ENCODE peak calls at places on chromosomes 12 and 14, in seven cellular contexts. One of them, this sample, is unnamed. For H3K27me3 and H3K4me1, the result is how much of the 10 kb centered on the place peaks cover.

GRCh38 chr14:81018245-81018644 is 62.8 kb downstream of the TSHR start:
- DNase-seq in right cardiac atrium: no peak
- DNase-seq in right lobe of liver: no peak
- DNase-seq in A673: no peak
- DNase-seq in uterus: no peak
- DNase-seq in neural progenitor cell: no peak
- DNase-seq in transverse colon: no peak
- DNase-seq in this sample: no peak

GRCh38 chr12:54229624-54230212 is 40.9 kb upstream of the SMUG1 start:
- DNase-seq in right lobe of liver: no peak
- DNase-seq in neural progenitor cell: no peak
- DNase-seq in transverse colon: no peak
- DNase-seq in A673: peak
- DNase-seq in uterus: peak
- DNase-seq in right cardiac atrium: no peak
- DNase-seq in this sample: no peak

GRCh38 chr12:2251485-2252179 is 198.8 kb downstream of the CACNA1C start:
- DNase-seq in transverse colon: no peak
- DNase-seq in neural progenitor cell: no peak
- DNase-seq in A673: peak
- DNase-seq in right cardiac atrium: no peak
- DNase-seq in right lobe of liver: no peak
- DNase-seq in uterus: no peak
- DNase-seq in this sample: no peak

GRCh38 chr12:52533686-52534470 is 13.7 kb upstream of the KRT5 start:
- DNase-seq in right lobe of liver: peak
- DNase-seq in transverse colon: no peak
- DNase-seq in A673: no peak
- DNase-seq in neural progenitor cell: no peak
- DNase-seq in uterus: no peak
- DNase-seq in right cardiac atrium: no peak
- DNase-seq in this sample: no peak

GRCh38 chr12:54407183-54407905 is 11.7 kb downstream of the ITGA5 start:
- DNase-seq in transverse colon: no peak
- DNase-seq in A673: no peak
- DNase-seq in uterus: no peak
- DNase-seq in right cardiac atrium: peak
- DNase-seq in neural progenitor cell: no peak
- DNase-seq in right lobe of liver: no peak
- DNase-seq in this sample: no peak

GRCh38 chr12:104263580-104264358 is 39.8 kb upstream of the EID3 start:
- DNase-seq in uterus: no peak
- DNase-seq in right cardiac atrium: no peak
- DNase-seq in neural progenitor cell: no peak
- DNase-seq in A673: no peak
- DNase-seq in transverse colon: no peak
- DNase-seq in right lobe of liver: no peak
- DNase-seq in this sample: no peak

GRCh38 chr12:98580695-98581094 is 12.8 kb upstream of the SLC25A3 start:
- DNase-seq in uterus: no peak
- DNase-seq in A673: no peak
- DNase-seq in transverse colon: no peak
- DNase-seq in right cardiac atrium: no peak
- DNase-seq in neural progenitor cell: no peak
- DNase-seq in right lobe of liver: no peak
- DNase-seq in this sample: no peak

GRCh38 chr12:127238061-127238460 is 1028.9 kb upstream of the TMEM132C start:
- DNase-seq in right cardiac atrium: no peak
- DNase-seq in A673: no peak
- DNase-seq in right lobe of liver: no peak
- DNase-seq in neural progenitor cell: no peak
- DNase-seq in uterus: no peak
- DNase-seq in transverse colon: no peak
- DNase-seq in this sample: no peak

GRCh38 chr12:121388421-121388981 is 11.4 kb upstream of the RNF34 start:
- DNase-seq in right lobe of liver: no peak
- DNase-seq in transverse colon: no peak
- DNase-seq in neural progenitor cell: no peak
- DNase-seq in A673: no peak
- DNase-seq in uterus: no peak
- DNase-seq in right cardiac atrium: no peak
- DNase-seq in this sample: no peak

GRCh38 chr12:62259311-62259992 is 752 bp upstream of the USP15 start:
- DNase-seq in uterus: no peak
- DNase-seq in right cardiac atrium: no peak
- DNase-seq in A673: peak
- DNase-seq in right lobe of liver: no peak
- DNase-seq in neural progenitor cell: no peak
- DNase-seq in transverse colon: peak
- DNase-seq in this sample: no peak

GRCh38 chr12:70664463-70664862 is 27.2 kb upstream of the PTPRB start:
- DNase-seq in uterus: no peak
- DNase-seq in A673: no peak
- DNase-seq in right lobe of liver: no peak
- DNase-seq in neural progenitor cell: peak
- DNase-seq in right cardiac atrium: no peak
- DNase-seq in transverse colon: no peak
- DNase-seq in this sample: no peak

GRCh38 chr12:59742831-59743230 is 147.0 kb downstream of the SLC16A7 start:
- DNase-seq in transverse colon: no peak
- DNase-seq in A673: peak
- DNase-seq in right cardiac atrium: no peak
- DNase-seq in uterus: no peak
- DNase-seq in neural progenitor cell: no peak
- DNase-seq in right lobe of liver: no peak
- DNase-seq in this sample: no peak

GRCh38 chr12:65121956-65122469 is 908 bp upstream of the WIF1 start:
- DNase-seq in neural progenitor cell: peak
- DNase-seq in uterus: no peak
- DNase-seq in right cardiac atrium: peak
- DNase-seq in A673: no peak
- DNase-seq in right lobe of liver: no peak
- DNase-seq in transverse colon: no peak
- DNase-seq in this sample: no peak

GRCh38 chr12:53695148-53696138 is 19.6 kb upstream of the ATP5MC2 start:
- DNase-seq in transverse colon: peak
- DNase-seq in uterus: no peak
- DNase-seq in A673: peak
- DNase-seq in right lobe of liver: no peak
- DNase-seq in neural progenitor cell: peak
- DNase-seq in right cardiac atrium: peak
- DNase-seq in this sample: peak

GRCh38 chr14:24889843-24890242 is 160.1 kb downstream of the STXBP6 start:
- DNase-seq in A673: no peak
- DNase-seq in neural progenitor cell: no peak
- DNase-seq in transverse colon: no peak
- DNase-seq in uterus: no peak
- DNase-seq in right cardiac atrium: no peak
- DNase-seq in right lobe of liver: no peak
- DNase-seq in this sample: no peak

GRCh38 chr14:70011098-70011497 is 131.9 kb downstream of the SMOC1 start:
- DNase-seq in right cardiac atrium: no peak
- DNase-seq in transverse colon: no peak
- DNase-seq in neural progenitor cell: no peak
- DNase-seq in A673: no peak
- DNase-seq in uterus: no peak
- DNase-seq in right lobe of liver: no peak
- DNase-seq in this sample: no peak

GRCh38 chr14:79248131-79248530 is 963.2 kb downstream of the DIO2 start:
- DNase-seq in right cardiac atrium: no peak
- DNase-seq in neural progenitor cell: no peak
- DNase-seq in right lobe of liver: no peak
- DNase-seq in transverse colon: no peak
- DNase-seq in uterus: no peak
- DNase-seq in A673: no peak
- DNase-seq in this sample: no peak

GRCh38 chr12:73935817-73936216 is 601.8 kb upstream of the ATXN7L3B start:
- DNase-seq in right cardiac atrium: no peak
- DNase-seq in neural progenitor cell: peak
- DNase-seq in uterus: no peak
- DNase-seq in A673: peak
- DNase-seq in transverse colon: no peak
- DNase-seq in right lobe of liver: no peak
- DNase-seq in this sample: no peak

GRCh38 chr12:122081108-122081696 is 2.6 kb downstream of the MLXIP start:
- DNase-seq in A673: no peak
- DNase-seq in transverse colon: no peak
- DNase-seq in uterus: no peak
- DNase-seq in right lobe of liver: no peak
- DNase-seq in right cardiac atrium: no peak
- DNase-seq in neural progenitor cell: no peak
- DNase-seq in this sample: no peak

DNA sequence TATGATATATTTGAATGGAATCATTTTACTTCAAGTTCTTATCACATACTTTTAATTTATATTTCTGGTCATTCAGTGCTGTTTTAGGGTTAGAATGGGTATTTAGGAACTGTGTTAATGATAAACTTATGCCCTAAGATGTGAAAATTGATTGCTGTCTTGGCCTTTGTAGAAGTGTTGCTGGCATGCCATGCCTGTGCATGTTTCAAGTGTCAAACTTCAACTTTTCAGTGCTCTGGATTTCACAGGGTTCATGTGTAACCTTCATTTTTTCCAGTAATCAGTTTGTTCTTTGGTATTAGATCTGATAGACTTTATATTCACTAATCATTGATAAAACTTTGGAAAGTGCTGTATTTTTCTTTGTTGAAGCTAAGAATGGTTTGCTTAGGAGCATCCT is 36.6 kb downstream of the YLPM1 start:
- DNase-seq in neural progenitor cell: no peak
- DNase-seq in A673: no peak
- DNase-seq in transverse colon: no peak
- DNase-seq in right cardiac atrium: no peak
- DNase-seq in uterus: no peak
- DNase-seq in right lobe of liver: no peak
- DNase-seq in this sample: no peak
- H3K27ac ChIP-seq in neural progenitor cell: no peak
- H3K27ac ChIP-seq in A673: no peak
- H3K27ac ChIP-seq in transverse colon: no peak
- H3K27ac ChIP-seq in right cardiac atrium: no peak
- H3K27ac ChIP-seq in uterus: no peak
- H3K27ac ChIP-seq in right lobe of liver: no peak
- H3K27ac ChIP-seq in this sample: no peak

GRCh38 chr12:8779281-8779680 is 43.1 kb upstream of the A2ML1 start:
- DNase-seq in neural progenitor cell: no peak
- DNase-seq in transverse colon: no peak
- DNase-seq in A673: no peak
- DNase-seq in right lobe of liver: no peak
- DNase-seq in uterus: no peak
- DNase-seq in right cardiac atrium: no peak
- DNase-seq in this sample: no peak
- H3K27me3 ChIP-seq in neural progenitor cell: under half
- H3K27me3 ChIP-seq in transverse colon: under half
- H3K27me3 ChIP-seq in A673: under half
- H3K27me3 ChIP-seq in right lobe of liver: under half
- H3K27me3 ChIP-seq in uterus: under half
- H3K27me3 ChIP-seq in right cardiac atrium: under half
- H3K27me3 ChIP-seq in this sample: under half

GRCh38 chr14:89624500-89625156 is 207.6 kb upstream of the FOXN3 start:
- DNase-seq in right cardiac atrium: no peak
- DNase-seq in neural progenitor cell: no peak
- DNase-seq in uterus: no peak
- DNase-seq in transverse colon: no peak
- DNase-seq in A673: no peak
- DNase-seq in right lobe of liver: no peak
- DNase-seq in this sample: no peak

GRCh38 chr14:89629383-89629782 is 212.3 kb upstream of the FOXN3 start:
- DNase-seq in neural progenitor cell: no peak
- DNase-seq in transverse colon: no peak
- DNase-seq in uterus: no peak
- DNase-seq in right lobe of liver: no peak
- DNase-seq in A673: no peak
- DNase-seq in right cardiac atrium: no peak
- DNase-seq in this sample: no peak

GRCh38 chr14:89628521-89628920 is 211.5 kb upstream of the FOXN3 start:
- DNase-seq in right cardiac atrium: no peak
- DNase-seq in uterus: no peak
- DNase-seq in right lobe of liver: no peak
- DNase-seq in A673: no peak
- DNase-seq in neural progenitor cell: no peak
- DNase-seq in transverse colon: no peak
- DNase-seq in this sample: no peak

GRCh38 chr14:89625208-89625987 is 208.4 kb upstream of the FOXN3 start:
- DNase-seq in transverse colon: no peak
- DNase-seq in uterus: peak
- DNase-seq in right cardiac atrium: peak
- DNase-seq in right lobe of liver: no peak
- DNase-seq in A673: no peak
- DNase-seq in neural progenitor cell: peak
- DNase-seq in this sample: no peak

DNA sequence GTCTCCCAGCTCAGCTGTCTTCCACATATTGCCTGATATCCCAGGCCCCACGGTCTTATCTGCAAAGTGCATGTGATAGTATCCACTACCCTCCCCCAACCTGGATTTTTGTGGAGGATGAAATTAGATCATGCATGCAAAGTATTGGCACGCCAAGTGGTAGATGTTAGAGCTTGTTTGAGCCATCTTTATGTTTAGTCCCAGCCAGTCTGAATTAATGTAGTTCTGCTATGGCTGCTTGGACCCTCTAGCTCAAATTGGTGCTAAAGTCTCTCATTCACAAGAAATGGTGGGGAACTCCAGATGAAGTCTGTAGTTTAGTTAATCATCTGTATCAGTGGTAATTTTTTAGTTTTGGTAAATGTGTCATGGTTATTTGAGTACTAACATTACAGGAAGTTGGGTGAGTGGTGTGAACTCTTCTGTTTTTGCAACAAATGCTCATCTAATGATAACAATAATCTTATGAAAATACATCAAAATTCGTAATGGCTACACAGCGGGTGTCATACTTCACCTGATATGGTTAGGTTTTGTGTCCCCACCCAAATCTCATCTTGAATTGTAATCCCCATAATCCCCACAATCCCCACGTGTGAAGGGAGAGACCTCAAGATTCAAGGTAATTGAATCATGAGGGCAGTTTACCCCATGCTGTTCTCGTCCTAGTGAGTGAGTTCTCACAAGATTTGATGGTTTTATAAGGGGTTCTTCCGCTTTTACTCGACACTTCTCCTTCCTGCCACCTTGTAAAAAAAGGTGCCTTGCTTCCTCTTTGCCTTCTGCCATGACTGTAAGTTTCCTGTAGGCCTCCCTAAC is 209.2 kb upstream of the FOXN3 start:
- DNase-seq in A673: no peak
- DNase-seq in transverse colon: no peak
- DNase-seq in uterus: no peak
- DNase-seq in right lobe of liver: no peak
- DNase-seq in neural progenitor cell: no peak
- DNase-seq in right cardiac atrium: no peak
- DNase-seq in this sample: no peak
- H3K4me1 ChIP-seq in A673: under half
- H3K4me1 ChIP-seq in transverse colon: under half
- H3K4me1 ChIP-seq in uterus: under half
- H3K4me1 ChIP-seq in right lobe of liver: under half
- H3K4me1 ChIP-seq in neural progenitor cell: under half
- H3K4me1 ChIP-seq in right cardiac atrium: under half
- H3K4me1 ChIP-seq in this sample: under half

DNA sequence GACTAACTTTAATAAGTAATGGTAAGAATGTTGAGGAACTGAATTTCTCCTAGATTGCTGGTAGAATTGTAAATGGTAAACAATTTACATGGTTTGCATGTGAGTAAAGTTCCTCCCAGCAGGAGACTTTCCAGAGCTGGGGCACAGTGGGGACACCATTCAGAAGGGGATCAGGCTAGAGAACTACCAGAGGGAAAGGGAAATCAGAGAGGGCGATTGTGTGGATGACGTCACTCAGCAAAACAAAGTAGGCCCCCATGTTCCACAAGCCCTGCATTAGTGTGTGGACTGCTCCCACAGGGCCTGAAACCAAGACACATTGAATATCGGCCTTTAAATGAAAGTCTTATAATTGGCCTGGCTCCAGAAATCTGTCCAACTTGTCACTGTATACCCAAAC is 9.5 kb downstream of the RNASE11 start:
- DNase-seq in neural progenitor cell: peak
- DNase-seq in transverse colon: no peak
- DNase-seq in uterus: no peak
- DNase-seq in right lobe of liver: no peak
- DNase-seq in right cardiac atrium: no peak
- DNase-seq in A673: peak
- DNase-seq in this sample: no peak
- H3K27ac ChIP-seq in neural progenitor cell: no peak
- H3K27ac ChIP-seq in transverse colon: no peak
- H3K27ac ChIP-seq in uterus: no peak
- H3K27ac ChIP-seq in right lobe of liver: no peak
- H3K27ac ChIP-seq in right cardiac atrium: no peak
- H3K27ac ChIP-seq in A673: no peak
- H3K27ac ChIP-seq in this sample: no peak

This sample was measured in effector memory CD4-positive, alpha-beta T cell.